ENCODE peak calls at places on chromosomes 3 and 15, in six cellular contexts. One of them, this sample, is unnamed.

GRCh38 chr3:171264758-171265157 is 195.4 kb downstream of the TNIK start:
- DNase-seq in endothelial cell: no peak
- DNase-seq in SW 1271: no peak
- DNase-seq in H1: no peak
- DNase-seq in activated naive CD4-positive, alpha-beta T cell: no peak
- DNase-seq in NCI-H748 treated with DMSO at 0.1 percent for 48 hours: no peak
- DNase-seq in this sample: no peak

GRCh38 chr3:139291276-139292051 is 52.4 kb upstream of the MRPS22 start:
- DNase-seq in endothelial cell: no peak
- DNase-seq in SW 1271: no peak
- DNase-seq in H1: no peak
- DNase-seq in NCI-H748 treated with DMSO at 0.1 percent for 48 hours: no peak
- DNase-seq in activated naive CD4-positive, alpha-beta T cell: no peak
- DNase-seq in this sample: no peak

GRCh38 chr3:14042680-14043079 is 82.0 kb downstream of the CHCHD4 start:
- DNase-seq in H1: no peak
- DNase-seq in SW 1271: no peak
- DNase-seq in NCI-H748 treated with DMSO at 0.1 percent for 48 hours: no peak
- DNase-seq in endothelial cell: no peak
- DNase-seq in activated naive CD4-positive, alpha-beta T cell: no peak
- DNase-seq in this sample: no peak

GRCh38 chr3:41033956-41034519 is 165.3 kb upstream of the CTNNB1 start:
- DNase-seq in activated naive CD4-positive, alpha-beta T cell: no peak
- DNase-seq in H1: no peak
- DNase-seq in endothelial cell: no peak
- DNase-seq in NCI-H748 treated with DMSO at 0.1 percent for 48 hours: no peak
- DNase-seq in SW 1271: no peak
- DNase-seq in this sample: no peak

GRCh38 chr3:30141927-30142326 is 464.5 kb upstream of the TGFBR2 start:
- DNase-seq in H1: no peak
- DNase-seq in endothelial cell: no peak
- DNase-seq in SW 1271: no peak
- DNase-seq in NCI-H748 treated with DMSO at 0.1 percent for 48 hours: no peak
- DNase-seq in activated naive CD4-positive, alpha-beta T cell: no peak
- DNase-seq in this sample: no peak

GRCh38 chr3:19065027-19065426 is 83.3 kb upstream of the KCNH8 start:
- DNase-seq in H1: no peak
- DNase-seq in SW 1271: no peak
- DNase-seq in NCI-H748 treated with DMSO at 0.1 percent for 48 hours: peak
- DNase-seq in activated naive CD4-positive, alpha-beta T cell: no peak
- DNase-seq in endothelial cell: no peak
- DNase-seq in this sample: no peak

GRCh38 chr3:9080165-9080564 is 116.9 kb upstream of the RAD18 start:
- DNase-seq in activated naive CD4-positive, alpha-beta T cell: no peak
- DNase-seq in NCI-H748 treated with DMSO at 0.1 percent for 48 hours: no peak
- DNase-seq in SW 1271: no peak
- DNase-seq in endothelial cell: no peak
- DNase-seq in H1: no peak
- DNase-seq in this sample: no peak

GRCh38 chr15:62914461-62915079 is 128.0 kb upstream of the TPM1 start:
- DNase-seq in H1: no peak
- DNase-seq in activated naive CD4-positive, alpha-beta T cell: no peak
- DNase-seq in NCI-H748 treated with DMSO at 0.1 percent for 48 hours: no peak
- DNase-seq in endothelial cell: no peak
- DNase-seq in SW 1271: no peak
- DNase-seq in this sample: no peak

GRCh38 chr15:77804210-77804609 is 171.5 kb upstream of the LINGO1 start:
- DNase-seq in activated naive CD4-positive, alpha-beta T cell: no peak
- DNase-seq in NCI-H748 treated with DMSO at 0.1 percent for 48 hours: no peak
- DNase-seq in endothelial cell: no peak
- DNase-seq in SW 1271: no peak
- DNase-seq in H1: no peak
- DNase-seq in this sample: no peak

GRCh38 chr15:62110000-62110851 is 43.4 kb downstream of the C2CD4A start:
- DNase-seq in endothelial cell: no peak
- DNase-seq in activated naive CD4-positive, alpha-beta T cell: no peak
- DNase-seq in SW 1271: no peak
- DNase-seq in NCI-H748 treated with DMSO at 0.1 percent for 48 hours: peak
- DNase-seq in H1: no peak
- DNase-seq in this sample: no peak

GRCh38 chr3:125618851-125619250 is 23.6 kb upstream of the OSBPL11 start:
- DNase-seq in H1: no peak
- DNase-seq in NCI-H748 treated with DMSO at 0.1 percent for 48 hours: no peak
- DNase-seq in activated naive CD4-positive, alpha-beta T cell: no peak
- DNase-seq in endothelial cell: no peak
- DNase-seq in SW 1271: no peak
- DNase-seq in this sample: no peak

GRCh38 chr3:14913926-14914776 is 33.2 kb upstream of the NR2C2 start:
- DNase-seq in NCI-H748 treated with DMSO at 0.1 percent for 48 hours: no peak
- DNase-seq in H1: no peak
- DNase-seq in endothelial cell: no peak
- DNase-seq in SW 1271: no peak
- DNase-seq in activated naive CD4-positive, alpha-beta T cell: no peak
- DNase-seq in this sample: peak

GRCh38 chr15:84797212-84797611 is 19.9 kb upstream of the ALPK3 start:
- DNase-seq in SW 1271: no peak
- DNase-seq in endothelial cell: no peak
- DNase-seq in activated naive CD4-positive, alpha-beta T cell: no peak
- DNase-seq in NCI-H748 treated with DMSO at 0.1 percent for 48 hours: no peak
- DNase-seq in H1: no peak
- DNase-seq in this sample: no peak

GRCh38 chr15:33354411-33354810 is 43.6 kb downstream of the RYR3 start:
- DNase-seq in endothelial cell: no peak
- DNase-seq in SW 1271: no peak
- DNase-seq in NCI-H748 treated with DMSO at 0.1 percent for 48 hours: no peak
- DNase-seq in H1: no peak
- DNase-seq in activated naive CD4-positive, alpha-beta T cell: no peak
- DNase-seq in this sample: no peak

GRCh38 chr3:10224794-10225660 is 23.2 kb upstream of the TATDN2 start:
- DNase-seq in SW 1271: peak
- DNase-seq in activated naive CD4-positive, alpha-beta T cell: peak
- DNase-seq in H1: peak
- DNase-seq in NCI-H748 treated with DMSO at 0.1 percent for 48 hours: peak
- DNase-seq in endothelial cell: peak
- DNase-seq in this sample: peak

GRCh38 chr15:85581495-85581894 is 201.1 kb downstream of the AKAP13 start:
- DNase-seq in SW 1271: no peak
- DNase-seq in H1: no peak
- DNase-seq in NCI-H748 treated with DMSO at 0.1 percent for 48 hours: no peak
- DNase-seq in endothelial cell: no peak
- DNase-seq in activated naive CD4-positive, alpha-beta T cell: no peak
- DNase-seq in this sample: no peak

GRCh38 chr15:85727068-85727467 is 67.7 kb downstream of the KLHL25 start:
- DNase-seq in activated naive CD4-positive, alpha-beta T cell: no peak
- DNase-seq in H1: no peak
- DNase-seq in SW 1271: no peak
- DNase-seq in endothelial cell: no peak
- DNase-seq in NCI-H748 treated with DMSO at 0.1 percent for 48 hours: no peak
- DNase-seq in this sample: no peak

GRCh38 chr3:100401674-100402036 is 316 bp downstream of the LNP1 start:
- DNase-seq in SW 1271: no peak
- DNase-seq in H1: no peak
- DNase-seq in activated naive CD4-positive, alpha-beta T cell: peak
- DNase-seq in NCI-H748 treated with DMSO at 0.1 percent for 48 hours: no peak
- DNase-seq in endothelial cell: peak
- DNase-seq in this sample: no peak

GRCh38 chr3:151918253-151919029 is 45.0 kb downstream of the SUCNR1 start:
- DNase-seq in SW 1271: peak
- DNase-seq in NCI-H748 treated with DMSO at 0.1 percent for 48 hours: peak
- DNase-seq in endothelial cell: no peak
- DNase-seq in H1: no peak
- DNase-seq in activated naive CD4-positive, alpha-beta T cell: no peak
- DNase-seq in this sample: no peak

GRCh38 chr3:30435950-30436349 is 170.5 kb upstream of the TGFBR2 start:
- DNase-seq in endothelial cell: no peak
- DNase-seq in H1: no peak
- DNase-seq in SW 1271: no peak
- DNase-seq in NCI-H748 treated with DMSO at 0.1 percent for 48 hours: no peak
- DNase-seq in activated naive CD4-positive, alpha-beta T cell: no peak
- DNase-seq in this sample: no peak

GRCh38 chr3:112030911-112031310 is 3.6 kb upstream of the TMPRSS7 start:
- DNase-seq in NCI-H748 treated with DMSO at 0.1 percent for 48 hours: no peak
- DNase-seq in SW 1271: no peak
- DNase-seq in endothelial cell: no peak
- DNase-seq in activated naive CD4-positive, alpha-beta T cell: no peak
- DNase-seq in H1: no peak
- DNase-seq in this sample: no peak

GRCh38 chr3:182697345-182697919 is 95.9 kb upstream of the ATP11B start:
- DNase-seq in SW 1271: no peak
- DNase-seq in activated naive CD4-positive, alpha-beta T cell: no peak
- DNase-seq in endothelial cell: no peak
- DNase-seq in H1: no peak
- DNase-seq in NCI-H748 treated with DMSO at 0.1 percent for 48 hours: peak
- DNase-seq in this sample: no peak

GRCh38 chr3:76107935-76108570 is 322.7 kb upstream of the ZNF717 start:
- DNase-seq in H1: no peak
- DNase-seq in NCI-H748 treated with DMSO at 0.1 percent for 48 hours: peak
- DNase-seq in SW 1271: no peak
- DNase-seq in activated naive CD4-positive, alpha-beta T cell: no peak
- DNase-seq in endothelial cell: peak
- DNase-seq in this sample: no peak

GRCh38 chr15:35305906-35306305 is 220.8 kb upstream of the NANOGP8 start:
- DNase-seq in NCI-H748 treated with DMSO at 0.1 percent for 48 hours: no peak
- DNase-seq in activated naive CD4-positive, alpha-beta T cell: no peak
- DNase-seq in H1: no peak
- DNase-seq in endothelial cell: no peak
- DNase-seq in SW 1271: no peak
- DNase-seq in this sample: no peak

GRCh38 chr3:41247590-41247989 is 48.3 kb downstream of the CTNNB1 start:
- DNase-seq in endothelial cell: no peak
- DNase-seq in activated naive CD4-positive, alpha-beta T cell: no peak
- DNase-seq in H1: no peak
- DNase-seq in SW 1271: no peak
- DNase-seq in NCI-H748 treated with DMSO at 0.1 percent for 48 hours: no peak
- DNase-seq in this sample: no peak

GRCh38 chr3:142817897-142818296 is 71.0 kb downstream of the PCOLCE2 start:
- DNase-seq in H1: no peak
- DNase-seq in endothelial cell: no peak
- DNase-seq in NCI-H748 treated with DMSO at 0.1 percent for 48 hours: no peak
- DNase-seq in SW 1271: no peak
- DNase-seq in activated naive CD4-positive, alpha-beta T cell: no peak
- DNase-seq in this sample: no peak

GRCh38 chr3:157913751-157914150 is 192.5 kb downstream of the SHOX2 start:
- DNase-seq in activated naive CD4-positive, alpha-beta T cell: no peak
- DNase-seq in H1: no peak
- DNase-seq in SW 1271: no peak
- DNase-seq in NCI-H748 treated with DMSO at 0.1 percent for 48 hours: no peak
- DNase-seq in endothelial cell: no peak
- DNase-seq in this sample: no peak

GRCh38 chr3:15823092-15823491 is 25.3 kb upstream of the ANKRD28 start:
- DNase-seq in H1: no peak
- DNase-seq in SW 1271: no peak
- DNase-seq in activated naive CD4-positive, alpha-beta T cell: no peak
- DNase-seq in endothelial cell: no peak
- DNase-seq in NCI-H748 treated with DMSO at 0.1 percent for 48 hours: no peak
- DNase-seq in this sample: no peak

GRCh38 chr3:53495091-53495517 is 693 bp downstream of the CACNA1D start:
- DNase-seq in activated naive CD4-positive, alpha-beta T cell: no peak
- DNase-seq in SW 1271: no peak
- DNase-seq in endothelial cell: no peak
- DNase-seq in H1: no peak
- DNase-seq in NCI-H748 treated with DMSO at 0.1 percent for 48 hours: no peak
- DNase-seq in this sample: no peak

GRCh38 chr15:101672298-101672697 is 20.1 kb upstream of the TM2D3 start:
- DNase-seq in NCI-H748 treated with DMSO at 0.1 percent for 48 hours: no peak
- DNase-seq in endothelial cell: no peak
- DNase-seq in activated naive CD4-positive, alpha-beta T cell: no peak
- DNase-seq in SW 1271: no peak
- DNase-seq in H1: no peak
- DNase-seq in this sample: no peak

GRCh38 chr3:50481992-50482391 is 21.4 kb downstream of the CACNA2D2 start:
- DNase-seq in SW 1271: no peak
- DNase-seq in H1: no peak
- DNase-seq in activated naive CD4-positive, alpha-beta T cell: no peak
- DNase-seq in NCI-H748 treated with DMSO at 0.1 percent for 48 hours: no peak
- DNase-seq in endothelial cell: no peak
- DNase-seq in this sample: no peak

GRCh38 chr3:52890735-52891134 is 6.6 kb downstream of the STIMATE start:
- DNase-seq in activated naive CD4-positive, alpha-beta T cell: no peak
- DNase-seq in SW 1271: no peak
- DNase-seq in endothelial cell: no peak
- DNase-seq in H1: no peak
- DNase-seq in NCI-H748 treated with DMSO at 0.1 percent for 48 hours: no peak
- DNase-seq in this sample: no peak

GRCh38 chr3:141275511-141275910 is 43.9 kb downstream of the PXYLP1 start:
- DNase-seq in SW 1271: no peak
- DNase-seq in activated naive CD4-positive, alpha-beta T cell: no peak
- DNase-seq in endothelial cell: no peak
- DNase-seq in NCI-H748 treated with DMSO at 0.1 percent for 48 hours: no peak
- DNase-seq in H1: no peak
- DNase-seq in this sample: no peak

GRCh38 chr3:115436767-115437301 is 186.5 kb upstream of the GAP43 start:
- DNase-seq in NCI-H748 treated with DMSO at 0.1 percent for 48 hours: no peak
- DNase-seq in endothelial cell: no peak
- DNase-seq in H1: peak
- DNase-seq in SW 1271: peak
- DNase-seq in activated naive CD4-positive, alpha-beta T cell: no peak
- DNase-seq in this sample: no peak

This sample was measured in neural crest cell.